ENCODE peak calls at places on chromosomes 16 and 17, in eight cellular contexts. O, L, X, B, H, M, S and N are unnamed samples.

GRCh38 chr17:42067371-42068180 is 17.2 kb upstream of the C17orf113 start:
- DNase-seq in O (peak; percentile 56), H (peak; percentile 95), M (peak; percentile 9), S (no peak), B (peak; percentile 74), L (peak; percentile 98), X (peak; percentile 65), N (peak; percentile 43)

GRCh38 chr16:31696968-31697743 is 169.5 kb downstream of the AHSP start:
- DNase-seq in L (no peak), M (no peak), X (no peak), B (no peak), S (no peak), H (no peak), O (peak; percentile 55), N (no peak)

GRCh38 chr16:86354641-86355040 is 155.7 kb upstream of the FOXF1 start:
- DNase-seq in M (peak; percentile 80), S (no peak), O (peak; percentile 38), X (no peak), B (no peak), H (no peak), L (no peak), N (no peak)

GRCh38 chr17:82838386-82839063 is 1.3 kb downstream of the ZNF750 start:
- DNase-seq in M (no peak), S (no peak), H (no peak), X (no peak), B (no peak), L (peak; percentile 45), O (peak; percentile 51), N (peak; percentile 72)

GRCh38 chr16:49562228-49562627 is 188.6 kb downstream of the C16orf78 start:
- DNase-seq in S (no peak), O (no peak), H (no peak), B (no peak), M (no peak), X (no peak), L (no peak), N (no peak)

GRCh38 chr16:24936151-24936550 is 79.0 kb downstream of the ARHGAP17 start:
- DNase-seq in L (no peak), H (no peak), X (no peak), B (no peak), O (peak; percentile 9), S (no peak), M (no peak), N (no peak)

GRCh38 chr17:4744999-4745969 is 5.6 kb upstream of the CXCL16 start:
- DNase-seq in L (peak; percentile 92), M (no peak), O (no peak), H (no peak), S (no peak), B (no peak), X (no peak), N (no peak)

GRCh38 chr17:50018909-50019308 is 23.9 kb upstream of the DLX3 start:
- DNase-seq in M (no peak), B (no peak), H (no peak), S (no peak), L (no peak), X (no peak), O (no peak), N (no peak)

GRCh38 chr17:56867948-56868376 is 34.0 kb downstream of the DGKE start:
- DNase-seq in H (no peak), O (peak; percentile 42), B (no peak), X (no peak), M (no peak), L (no peak), S (no peak), N (no peak)

GRCh38 chr16:47499080-47499699 is 38.1 kb downstream of the PHKB start:
- DNase-seq in S (no peak), L (no peak), M (no peak), O (no peak), X (no peak), B (no peak), H (no peak), N (no peak)

GRCh38 chr16:8262299-8262698 is 328.0 kb downstream of the TMEM114 start:
- DNase-seq in H (no peak), B (no peak), X (no peak), O (no peak), L (no peak), M (no peak), S (no peak), N (no peak)

GRCh38 chr16:853981-854807 is 53.7 kb upstream of the GNG13 start:
- DNase-seq in M (no peak), L (no peak), O (no peak), X (no peak), B (no peak), S (no peak), H (no peak), N (no peak)

GRCh38 chr16:27840311-27841060 is 223.0 kb downstream of the GSG1L start:
- DNase-seq in B (no peak), X (peak; percentile 43), S (no peak), M (no peak), L (peak; percentile 31), H (peak; percentile 78), O (no peak), N (no peak)

GRCh38 chr16:15466886-15467781 is 32.7 kb downstream of the BMERB1 start:
- DNase-seq in X (no peak), L (no peak), H (no peak), M (no peak), B (no peak), O (peak; percentile 38), S (no peak), N (no peak)

GRCh38 chr17:18258356-18259038 is at the start of gene FLII:
- DNase-seq in M (no peak), X (no peak), O (no peak), B (peak; percentile 61), L (peak; percentile 90), S (no peak), H (peak; percentile 91), N (peak; percentile 49)

GRCh38 chr17:43367588-43368242 is 31.1 kb upstream of the ARL4D start:
- DNase-seq in B (no peak), O (peak; percentile 94), X (no peak), H (no peak), L (peak; percentile 81), S (no peak), M (peak; percentile 81), N (no peak)

GRCh38 chr17:37694734-37695133 is 50.1 kb downstream of the HNF1B start:
- DNase-seq in O (no peak), M (no peak), X (no peak), S (no peak), H (no peak), L (no peak), B (no peak), N (no peak)

GRCh38 chr16:20910781-20911321 is 10.3 kb downstream of the LYRM1 start:
- DNase-seq in L (no peak), X (no peak), O (peak; percentile 96), H (no peak), M (peak; percentile 82), S (no peak), B (no peak), N (no peak)

DNA sequence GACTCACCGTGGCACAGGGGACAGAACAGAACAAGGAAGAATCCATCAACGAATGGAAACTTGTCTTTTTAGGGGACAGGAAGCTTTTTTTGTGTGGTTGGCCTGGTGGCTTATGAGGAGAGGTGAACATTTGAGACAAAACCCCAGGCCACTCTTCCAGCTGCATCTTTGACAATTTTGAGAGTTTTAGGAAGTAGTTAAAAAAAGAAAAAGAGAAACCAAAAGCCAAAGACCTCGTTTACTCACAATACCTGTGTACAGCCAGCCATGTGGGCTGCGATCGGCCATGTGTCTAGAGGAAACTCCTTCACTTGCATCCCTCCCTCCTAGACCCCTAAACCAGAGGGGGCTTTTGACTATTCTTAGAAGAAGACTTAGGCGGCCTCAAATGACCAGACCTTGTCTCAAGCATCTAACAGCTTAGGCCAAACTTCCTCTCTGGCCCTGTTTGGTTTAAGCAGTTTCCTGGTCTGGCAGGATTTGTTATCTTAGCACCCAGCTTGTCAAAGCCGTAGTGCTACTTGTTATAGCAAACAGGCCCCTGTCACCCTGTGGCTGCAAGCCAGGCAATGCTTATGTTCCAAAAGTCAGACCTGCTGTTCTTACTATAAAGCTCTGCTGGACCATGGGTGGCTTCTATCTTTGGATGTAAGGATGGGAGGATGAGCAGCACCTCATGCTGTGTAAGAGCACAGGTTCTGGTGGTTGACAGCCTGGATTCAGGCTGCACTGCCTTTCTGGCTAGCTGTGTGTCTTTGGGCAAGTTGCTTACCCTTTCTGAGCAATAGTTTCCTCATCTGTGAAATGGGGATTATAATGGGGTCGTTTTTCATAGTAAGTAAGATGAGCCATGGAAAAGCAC is 17.7 kb downstream of the KSR1 start:
- DNase-seq in H (no peak), B (peak; percentile 91), L (no peak), O (no peak), S (no peak), X (no peak), M (no peak), N (no peak)
- TF ChIP-seq CTCF in H (no peak), B (no peak), L (no peak), O (no peak), S (no peak), X (no peak), M (no peak), N (no peak)

DNA sequence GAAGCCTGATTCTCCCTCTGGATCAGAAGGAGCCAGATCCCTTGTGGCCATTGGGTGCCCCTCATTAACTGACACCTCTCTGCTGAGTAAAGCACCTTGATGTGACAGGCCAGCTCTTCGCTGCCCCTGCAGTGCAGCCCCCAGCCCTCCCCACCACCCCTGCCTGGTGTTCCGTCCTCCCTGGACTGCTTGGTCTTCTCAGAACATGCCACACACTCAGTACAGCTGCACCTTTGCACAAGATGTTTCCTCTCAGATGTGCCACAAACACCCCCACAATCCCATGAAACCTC is 20.2 kb downstream of the GOSR2 start:
- DNase-seq in S (no peak), B (no peak), M (no peak), X (no peak), H (no peak), L (no peak), O (no peak), N (no peak)
- TF ChIP-seq CTCF in S (no peak), B (no peak), M (no peak), X (no peak), H (no peak), L (no peak), O (no peak), N (no peak)

GRCh38 chr16:64408699-64409098 is 713.2 kb downstream of the CDH11 start:
- DNase-seq in O (no peak), B (no peak), H (no peak), M (no peak), L (no peak), X (no peak), S (no peak), N (no peak)
- TF ChIP-seq CTCF in O (no peak), B (no peak), H (no peak), M (no peak), L (peak; percentile 58), X (no peak), S (no peak), N (no peak)

DNA sequence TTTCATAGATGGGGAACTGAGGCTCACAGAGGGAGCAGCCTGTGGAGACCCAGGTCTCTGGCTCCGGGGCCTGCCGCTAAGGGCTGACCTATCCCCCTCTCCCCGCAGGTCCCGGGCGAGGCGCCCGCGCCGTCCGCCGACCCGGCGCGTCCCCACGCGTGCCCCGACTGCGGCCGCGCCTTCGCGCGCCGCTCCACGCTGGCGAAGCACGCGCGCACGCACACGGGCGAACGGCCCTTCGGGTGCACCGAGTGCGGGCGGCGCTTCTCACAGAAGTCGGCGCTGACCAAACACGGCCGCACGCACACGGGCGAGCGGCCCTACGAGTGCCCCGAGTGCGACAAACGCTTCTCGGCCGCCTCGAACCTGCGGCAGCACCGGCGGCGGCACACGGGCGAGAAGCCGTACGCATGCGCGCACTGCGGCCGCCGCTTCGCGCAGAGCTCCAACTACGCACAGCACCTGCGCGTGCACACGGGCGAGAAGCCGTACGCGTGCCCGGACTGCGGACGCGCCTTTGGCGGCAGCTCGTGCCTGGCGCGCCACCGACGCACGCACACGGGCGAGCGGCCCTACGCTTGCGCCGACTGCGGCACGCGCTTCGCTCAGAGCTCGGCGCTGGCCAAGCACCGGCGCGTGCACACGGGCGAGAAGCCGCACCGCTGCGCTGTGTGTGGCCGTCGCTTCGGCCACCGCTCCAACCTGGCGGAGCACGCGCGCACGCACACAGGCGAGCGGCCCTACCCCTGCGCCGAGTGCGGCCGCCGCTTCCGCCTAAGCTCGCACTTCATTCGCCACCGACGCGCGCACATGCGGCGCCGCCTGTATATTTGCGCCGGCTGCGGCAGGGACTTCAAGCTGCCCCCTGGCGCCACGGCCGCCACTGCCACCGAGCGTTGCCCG is 10.3 kb downstream of the ZNF771 start:
- DNase-seq in X (peak; percentile 75), M (peak; percentile 73), H (peak; percentile 91), B (peak; percentile 90), S (peak; percentile 15), O (peak; percentile 88), L (peak; percentile 95), N (peak; percentile 85)
- TF ChIP-seq CTCF in X (no peak), M (no peak), H (no peak), B (no peak), S (peak; percentile 23), O (no peak), L (peak; percentile 62), N (peak; percentile 12)